ENCODE peak calls at places on chromosome 3, in five cellular contexts. R is WTC11, L is amniotic stem cell, F is RPMI8226, E is cortex of kidney. H is an unnamed sample.

GRCh38 chr3:190968616-190969015 is 106.1 kb upstream of the GMNC start:
- DNase-seq in R (peak), L (no peak), F (no peak), E (no peak), H (no peak)

GRCh38 chr3:186790261-186790981 is 7.0 kb downstream of the EIF4A2 start:
- DNase-seq in R (no peak), L (no peak), F (peak), E (no peak), H (no peak)

GRCh38 chr3:47850062-47850802 is 47.3 kb downstream of the DHX30 start:
- DNase-seq in R (no peak), L (no peak), F (peak), E (no peak), H (no peak)

GRCh38 chr3:34001022-34001421 is 202.6 kb downstream of the PDCD6IP start:
- DNase-seq in R (no peak), L (no peak), F (no peak), E (no peak), H (no peak)

GRCh38 chr3:19250959-19251610 is 102.8 kb downstream of the KCNH8 start:
- DNase-seq in R (peak), L (no peak), F (no peak), E (no peak), H (no peak)

GRCh38 chr3:38454179-38454883 is 641 bp downstream of the ACVR2B start:
- DNase-seq in R (peak), L (no peak), F (peak), E (no peak), H (no peak)

GRCh38 chr3:185959609-185960517 is 22.0 kb upstream of the TRA2B start:
- DNase-seq in R (no peak), L (peak), F (no peak), E (no peak), H (no peak)

GRCh38 chr3:177816667-177817208 is 619.5 kb upstream of the TBL1XR1 start:
- DNase-seq in R (no peak), L (no peak), F (no peak), E (no peak), H (no peak)

GRCh38 chr3:183924956-183925355 is 40.3 kb upstream of the PARL start:
- DNase-seq in R (no peak), L (no peak), F (no peak), E (no peak), H (no peak)

GRCh38 chr3:113084777-113085176 is 94.0 kb downstream of the GTPBP8 start:
- DNase-seq in R (no peak), L (no peak), F (no peak), E (no peak), H (no peak)

GRCh38 chr3:44939581-44940036 is 36.4 kb downstream of the ZDHHC3 start:
- DNase-seq in R (no peak), L (no peak), F (no peak), E (no peak), H (no peak)

GRCh38 chr3:2097641-2098191 is 950 bp upstream of the CNTN4 start:
- DNase-seq in R (no peak), L (no peak), F (no peak), E (no peak), H (peak)

GRCh38 chr3:40387001-40387894 is at the start of gene ENTPD3:
- DNase-seq in R (peak), L (no peak), F (no peak), E (no peak), H (peak)

GRCh38 chr3:10495003-10495402 is 10.4 kb downstream of the ATP2B2 start:
- DNase-seq in R (no peak), L (no peak), F (no peak), E (no peak), H (no peak)

H was measured in cerebellar nuclear complex.